ENCODE peak calls at places on chromosomes 3 and 15, in five cellular contexts. L is heart left ventricle, G is M059J, F is psoas muscle, B is hepatocyte. A is an unnamed sample.
A peak's percentile ranks its signal among the peaks of the same experiment; 100 is the strongest.

GRCh38 chr3:20054549-20054987 is 14.3 kb downstream of the KAT2B start:
- DNase-seq in L (peak; percentile 41), B (peak; percentile 70), G (peak; percentile 97), F (peak; percentile 41), A (peak; percentile 100)

GRCh38 chr3:52123106-52123708 is 31.0 kb downstream of the POC1A start:
- DNase-seq in F (peak; percentile 67), G (peak; percentile 38), L (peak; percentile 78), B (peak; percentile 86), A (peak; percentile 64)

GRCh38 chr3:179615458-179616173 is 11.0 kb downstream of the NDUFB5 start:
- DNase-seq in G (no peak), B (no peak), L (no peak), F (no peak), A (no peak)

GRCh38 chr3:16357698-16358097 is 92.7 kb downstream of the OXNAD1 start:
- DNase-seq in L (peak; percentile 43), B (no peak), G (no peak), F (no peak), A (no peak)

GRCh38 chr3:156957715-156958114 is 131.6 kb downstream of the LEKR1 start:
- DNase-seq in L (no peak), B (no peak), F (no peak), G (no peak), A (no peak)

GRCh38 chr3:127368186-127369032 is 80.6 kb upstream of the PRR20G start:
- DNase-seq in B (no peak), G (no peak), L (no peak), F (no peak), A (no peak)

GRCh38 chr15:41511331-41512077 is 2.1 kb downstream of the LTK start:
- DNase-seq in B (peak; percentile 55), G (no peak), F (no peak), L (no peak), A (no peak)

GRCh38 chr3:154862265-154862664 is 217.9 kb upstream of the MME start:
- DNase-seq in L (no peak), G (peak; percentile 56), B (no peak), F (no peak), A (peak; percentile 80)

GRCh38 chr15:71306538-71306937 is 191.3 kb downstream of the THSD4 start:
- DNase-seq in B (no peak), F (no peak), G (no peak), L (no peak), A (no peak)

GRCh38 chr3:115525726-115526125 is 97.6 kb upstream of the GAP43 start:
- DNase-seq in G (no peak), L (no peak), B (no peak), F (no peak), A (no peak)

GRCh38 chr15:38671675-38672141 is 107.1 kb upstream of the RASGRP1 start:
- DNase-seq in L (no peak), G (no peak), F (no peak), B (no peak), A (no peak)

GRCh38 chr15:55289573-55290360 is at the start of gene RAB27A:
- DNase-seq in F (peak; percentile 71), G (peak; percentile 79), B (peak; percentile 88), L (peak; percentile 65), A (no peak)

GRCh38 chr3:11187678-11188077 is 33.4 kb downstream of the HRH1 start:
- DNase-seq in G (no peak), L (no peak), F (no peak), B (no peak), A (no peak)

GRCh38 chr15:31811641-31812040 is 218.7 kb upstream of the CHRNA7 start:
- DNase-seq in F (no peak), B (no peak), G (no peak), L (no peak), A (no peak)

GRCh38 chr3:177314897-177315296 is 117.6 kb upstream of the TBL1XR1 start:
- DNase-seq in L (no peak), B (no peak), G (no peak), F (no peak), A (no peak)

GRCh38 chr15:80942746-80943565 is 46.7 kb downstream of the MESD start:
- DNase-seq in G (no peak), B (no peak), F (peak; percentile 47), L (peak; percentile 46), A (no peak)

GRCh38 chr15:51879555-51879954 is 50.1 kb downstream of the TMOD3 start:
- DNase-seq in B (no peak), F (no peak), L (no peak), G (peak; percentile 59), A (no peak)

GRCh38 chr3:100563652-100564215 is 45.7 kb upstream of the ADGRG7 start:
- DNase-seq in B (no peak), F (no peak), L (no peak), G (no peak), A (no peak)

GRCh38 chr3:72232777-72233176 is 447.8 kb upstream of the PROK2 start:
- DNase-seq in F (no peak), G (no peak), L (no peak), B (no peak), A (no peak)

GRCh38 chr15:90994059-90994416 is 297 bp downstream of the PRC1 start:
- DNase-seq in L (peak; percentile 21), F (peak; percentile 16), G (peak; percentile 5), B (peak; percentile 52), A (no peak)

GRCh38 chr3:11074441-11074840 is 79.9 kb upstream of the HRH1 start:
- DNase-seq in G (no peak), F (no peak), B (no peak), L (no peak), A (no peak)

GRCh38 chr3:195173696-195174095 is 97.3 kb downstream of the XXYLT1 start:
- DNase-seq in B (no peak), G (no peak), L (no peak), F (no peak), A (no peak)

GRCh38 chr15:91472316-91472756 is 372.3 kb downstream of the SV2B start:
- DNase-seq in B (no peak), F (no peak), G (no peak), L (no peak), A (no peak)

GRCh38 chr3:106208979-106209378 is 340.2 kb upstream of the CBLB start:
- DNase-seq in G (peak; percentile 24), B (no peak), L (no peak), F (no peak), A (peak; percentile 38)

GRCh38 chr3:119293761-119294401 is at the start of gene ARHGAP31:
- DNase-seq in G (peak; percentile 80), B (peak; percentile 72), L (peak; percentile 83), F (peak; percentile 65), A (peak; percentile 51)

GRCh38 chr3:15630646-15631350 is 29.3 kb downstream of the BTD start:
- DNase-seq in L (no peak), F (no peak), B (no peak), G (peak; percentile 82), A (peak; percentile 80)

GRCh38 chr3:148930785-148931184 is 60.6 kb upstream of the GYG1 start:
- DNase-seq in B (no peak), G (peak; percentile 77), F (no peak), L (no peak), A (no peak)

GRCh38 chr3:195033531-195034091 is 237.3 kb downstream of the XXYLT1 start:
- DNase-seq in L (no peak), G (peak; percentile 83), B (peak; percentile 54), F (no peak), A (peak; percentile 79)

GRCh38 chr15:70273808-70274207 is 176.1 kb upstream of the TLE3 start:
- DNase-seq in G (no peak), L (no peak), B (no peak), F (no peak), A (no peak)

GRCh38 chr3:12768579-12769527 is 9.8 kb upstream of the TMEM40 start:
- DNase-seq in L (no peak), B (no peak), G (no peak), F (no peak), A (no peak)

GRCh38 chr3:60399295-60399694 is 852.0 kb downstream of the FHIT start:
- DNase-seq in B (no peak), L (no peak), F (no peak), G (peak; percentile 8), A (peak; percentile 7)

GRCh38 chr15:73751896-73752816 is 995 bp downstream of the INSYN1 start:
- DNase-seq in G (no peak), B (no peak), L (no peak), F (no peak), A (no peak)

GRCh38 chr3:123583563-123583962 is 1.3 kb downstream of the HACD2 start:
- DNase-seq in L (no peak), F (no peak), B (no peak), G (no peak), A (no peak)

GRCh38 chr3:123449986-123450474 is 1.1 kb upstream of the ADCY5 start:
- DNase-seq in F (peak; percentile 21), G (no peak), B (peak; percentile 47), L (peak; percentile 53), A (no peak)

GRCh38 chr3:73353661-73354217 is 271.0 kb downstream of the PDZRN3 start:
- DNase-seq in F (no peak), L (no peak), G (no peak), B (no peak), A (no peak)

A was measured in renal cortical epithelial cell.